ENCODE peak calls at places on chromosomes 7 and 10, in five cellular contexts. O, D, Y, R and Q are unnamed samples.

GRCh38 chr7:46745700-46746090 is 824.6 kb upstream of the IGFBP3 start:
- DNase-seq in O (no peak), D (no peak), Y (no peak), R (no peak), Q (no peak)

GRCh38 chr7:6554848-6555247 is 3.6 kb upstream of the GRID2IP start:
- DNase-seq in O (no peak), D (no peak), Y (no peak), R (no peak), Q (no peak)

GRCh38 chr10:78452782-78453181 is 419.1 kb downstream of the RPS24 start:
- DNase-seq in O (no peak), D (no peak), Y (no peak), R (no peak), Q (no peak)

GRCh38 chr7:157526604-157527003 is 189.8 kb downstream of the DNAJB6 start:
- DNase-seq in O (no peak), D (no peak), Y (peak; percentile 1), R (no peak), Q (no peak)

GRCh38 chr10:33396938-33397337 is 62.5 kb upstream of the NRP1 start:
- DNase-seq in O (no peak), D (no peak), Y (no peak), R (no peak), Q (no peak)

GRCh38 chr10:132205650-132206376 is 19.1 kb downstream of the DPYSL4 start:
- DNase-seq in O (no peak), D (no peak), Y (no peak), R (no peak), Q (no peak)

GRCh38 chr7:45185864-45186250 is 28.3 kb downstream of the RAMP3 start:
- DNase-seq in O (no peak), D (no peak), Y (no peak), R (no peak), Q (no peak)

GRCh38 chr10:8435186-8436055 is 380.9 kb downstream of the GATA3 start:
- DNase-seq in O (no peak), D (peak; percentile 96), Y (no peak), R (no peak), Q (no peak)